ENCODE peak calls at places on chromosomes 3 and 15, in eight cellular contexts. B, U, J, O, L, V, X and H are unnamed samples.

GRCh38 chr15:82110144-82110543 is 64.3 kb upstream of the MEX3B start:
- DNase-seq in B (no peak), U (no peak), J (no peak), O (no peak), L (no peak), V (no peak), X (no peak), H (no peak)

GRCh38 chr3:131109156-131109555 is 82.5 kb downstream of the NEK11 start:
- DNase-seq in B (no peak), U (no peak), J (no peak), O (no peak), L (no peak), V (no peak), X (no peak), H (no peak)

GRCh38 chr3:192445768-192446644 is 281.3 kb downstream of the FGF12 start:
- DNase-seq in B (peak), U (no peak), J (no peak), O (no peak), L (no peak), V (no peak), X (no peak), H (no peak)

GRCh38 chr15:60374209-60374608 is 23.6 kb downstream of the ANXA2 start:
- DNase-seq in B (no peak), U (no peak), J (no peak), O (no peak), L (no peak), V (no peak), X (no peak), H (no peak)

GRCh38 chr3:120838441-120839091 is 69.4 kb upstream of the STXBP5L start:
- DNase-seq in B (no peak), U (no peak), J (no peak), O (no peak), L (no peak), V (no peak), X (no peak), H (no peak)

GRCh38 chr3:47685037-47685436 is 96.7 kb downstream of the SMARCC1 start:
- DNase-seq in B (peak), U (no peak), J (no peak), O (no peak), L (no peak), V (peak), X (no peak), H (no peak)

GRCh38 chr3:150414989-150415388 is 6.9 kb downstream of the TSC22D2 start:
- DNase-seq in B (no peak), U (no peak), J (no peak), O (no peak), L (no peak), V (peak), X (no peak), H (no peak)

GRCh38 chr15:67510597-67511225 is 10.2 kb upstream of the C15orf61 start:
- DNase-seq in B (peak), U (no peak), J (no peak), O (no peak), L (no peak), V (no peak), X (no peak), H (no peak)

GRCh38 chr3:53978386-53978785 is 86.7 kb upstream of the SELENOK start:
- DNase-seq in B (no peak), U (no peak), J (peak), O (no peak), L (no peak), V (no peak), X (no peak), H (no peak)

GRCh38 chr3:63967675-63968611 is 55.4 kb downstream of the PSMD6 start:
- DNase-seq in B (peak), U (no peak), J (peak), O (peak), L (peak), V (no peak), X (peak), H (no peak)

GRCh38 chr15:57611938-57612337 is 20.2 kb downstream of the MYZAP start:
- DNase-seq in B (peak), U (no peak), J (no peak), O (peak), L (no peak), V (peak), X (peak), H (peak)

GRCh38 chr3:28752290-28752689 is 403.7 kb upstream of the AZI2 start:
- DNase-seq in B (no peak), U (no peak), J (no peak), O (no peak), L (no peak), V (no peak), X (no peak), H (no peak)

GRCh38 chr3:36597422-36597821 is 166.9 kb downstream of the DCLK3 start:
- DNase-seq in B (peak), U (no peak), J (no peak), O (no peak), L (no peak), V (peak), X (no peak), H (no peak)

GRCh38 chr3:171415070-171415469 is 45.1 kb downstream of the TNIK start:
- DNase-seq in B (peak), U (no peak), J (no peak), O (no peak), L (no peak), V (peak), X (no peak), H (no peak)

GRCh38 chr3:140022061-140022781 is 87.2 kb downstream of the CLSTN2 start:
- DNase-seq in B (no peak), U (no peak), J (no peak), O (peak), L (no peak), V (no peak), X (no peak), H (no peak)

GRCh38 chr3:97857401-97857800 is 35.6 kb downstream of the CRYBG3 start:
- DNase-seq in B (no peak), U (no peak), J (no peak), O (no peak), L (no peak), V (no peak), X (no peak), H (no peak)

GRCh38 chr3:195182470-195182795 is 88.5 kb downstream of the XXYLT1 start:
- DNase-seq in B (peak), U (no peak), J (no peak), O (no peak), L (no peak), V (peak), X (no peak), H (no peak)

GRCh38 chr3:150077581-150078247 is 107.0 kb upstream of the PFN2 start:
- DNase-seq in B (peak), U (no peak), J (no peak), O (no peak), L (no peak), V (peak), X (no peak), H (no peak)

GRCh38 chr3:180646187-180646790 is 33.0 kb downstream of the CCDC39 start:
- DNase-seq in B (peak), U (no peak), J (no peak), O (no peak), L (no peak), V (peak), X (no peak), H (no peak)

GRCh38 chr15:40762919-40763800 is 708 bp upstream of the GCHFR start:
- DNase-seq in B (peak), U (no peak), J (peak), O (peak), L (peak), V (peak), X (peak), H (peak)

GRCh38 chr3:122099255-122099654 is 44.1 kb downstream of the CD86 start:
- DNase-seq in B (no peak), U (no peak), J (peak), O (no peak), L (no peak), V (no peak), X (no peak), H (no peak)

GRCh38 chr3:42680806-42681205 is 4.5 kb upstream of the KLHL40 start:
- DNase-seq in B (no peak), U (no peak), J (no peak), O (no peak), L (no peak), V (no peak), X (no peak), H (no peak)